ENCODE peak calls at places on chromosomes 12 and 14, in five cellular contexts. W is H1, N is HepG2, C is GM12878, S is K562. R is an unnamed sample.

GRCh38 chr12:45257185-45257585 is 41.3 kb downstream of the ANO6 start:
- DNase-seq in W (no peak), N (no peak), C (no peak), S (no peak), R (no peak)

GRCh38 chr12:53004178-53004577 is 2.1 kb upstream of the EIF4B start:
- DNase-seq in W (no peak), N (no peak), C (no peak), S (no peak), R (no peak)

GRCh38 chr12:24172031-24172772 is 222.7 kb upstream of the SOX5 start:
- DNase-seq in W (no peak), N (no peak), C (peak; percentile 71), S (no peak), R (no peak)

GRCh38 chr12:67354966-67355365 is 85.8 kb downstream of the CAND1 start:
- DNase-seq in W (no peak), N (no peak), C (no peak), S (no peak), R (no peak)

GRCh38 chr14:52352546-52352945 is 38.4 kb downstream of the PTGER2 start:
- DNase-seq in W (no peak), N (no peak), C (no peak), S (no peak), R (no peak)

GRCh38 chr14:74257078-74257987 is 18.1 kb downstream of the VSX2 start:
- DNase-seq in W (peak; percentile 86), N (no peak), C (no peak), S (peak; percentile 81), R (peak; percentile 95)

GRCh38 chr12:94510128-94510527 is 50.5 kb upstream of the CEP83 start:
- DNase-seq in W (no peak), N (no peak), C (no peak), S (no peak), R (no peak)

GRCh38 chr12:113384778-113385177 is 18.9 kb downstream of the SDS start:
- DNase-seq in W (no peak), N (no peak), C (no peak), S (no peak), R (no peak)

GRCh38 chr12:53996188-53996885 is 3.6 kb upstream of the HOXC9 start:
- DNase-seq in W (peak; percentile 67), N (no peak), C (no peak), S (no peak), R (no peak)

GRCh38 chr14:36975834-36976233 is 196.6 kb downstream of the SLC25A21 start:
- DNase-seq in W (no peak), N (peak; percentile 79), C (no peak), S (no peak), R (no peak)

GRCh38 chr12:131592972-131593371 is 117.9 kb upstream of the SFSWAP start:
- DNase-seq in W (no peak), N (no peak), C (peak; percentile 59), S (no peak), R (no peak)

GRCh38 chr14:25050494-25051170 is 685 bp upstream of the STXBP6 start:
- DNase-seq in W (no peak), N (no peak), C (no peak), S (no peak), R (no peak)

GRCh38 chr14:88422919-88423318 is 37.5 kb downstream of the SPATA7 start:
- DNase-seq in W (no peak), N (no peak), C (no peak), S (no peak), R (no peak)

GRCh38 chr14:105205718-105206208 is 24.7 kb upstream of the NUDT14 start:
- DNase-seq in W (no peak), N (no peak), C (no peak), S (no peak), R (no peak)

GRCh38 chr12:4121506-4122020 is 152.0 kb upstream of the CCND2 start:
- DNase-seq in W (peak; percentile 19), N (no peak), C (no peak), S (no peak), R (no peak)

GRCh38 chr12:19161251-19161650 is 31.7 kb downstream of the PLEKHA5 start:
- DNase-seq in W (no peak), N (no peak), C (no peak), S (no peak), R (no peak)

GRCh38 chr12:89389755-89390661 is 37.7 kb upstream of the DUSP6 start:
- DNase-seq in W (no peak), N (peak; percentile 62), C (no peak), S (no peak), R (no peak)

GRCh38 chr14:24353551-24354529 is 14.0 kb upstream of the RIPK3 start:
- DNase-seq in W (no peak), N (peak; percentile 72), C (no peak), S (no peak), R (no peak)

DNA sequence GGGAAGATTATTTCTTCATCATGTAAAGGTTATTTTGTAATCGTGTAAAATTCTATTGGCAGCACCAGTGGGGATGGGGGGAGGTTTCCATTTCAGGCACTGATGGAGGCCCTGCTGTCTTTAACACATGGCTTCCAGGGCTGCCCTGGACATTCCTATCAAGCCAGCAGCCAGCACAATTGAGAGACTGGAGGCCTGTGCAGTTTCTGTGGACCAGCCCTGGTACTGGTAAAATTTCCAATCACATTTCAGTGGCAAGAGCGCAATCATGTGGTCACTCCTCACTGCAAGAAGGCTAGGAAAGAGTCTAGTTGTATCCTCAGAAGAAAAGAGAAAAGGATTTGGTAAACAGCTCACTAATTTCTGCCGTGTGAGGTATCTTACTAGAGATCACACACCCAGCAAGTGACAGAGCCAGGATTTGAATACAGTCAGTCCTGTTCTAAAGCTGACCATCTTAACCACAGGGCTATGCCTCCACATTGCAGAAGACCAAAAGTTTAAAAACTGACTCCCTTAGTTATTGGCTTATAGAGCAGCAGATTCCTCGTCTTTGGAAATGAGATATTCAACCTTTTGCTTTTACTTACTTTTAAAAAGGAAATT is 179.4 kb upstream of the ARHGAP5 start:
- DNase-seq in W (no peak), N (no peak), C (no peak), S (no peak), R (no peak)
- TF ChIP-seq TAF1 in W (no peak), N (no peak), C (no peak), S (no peak), R (no peak)

GRCh38 chr14:99881011-99881410 is 87.8 kb downstream of the EML1 start:
- DNase-seq in W (no peak), N (no peak), C (no peak), S (no peak), R (no peak)
- TF ChIP-seq MAX in W (no peak), N (no peak), C (no peak), S (no peak), R (no peak)

GRCh38 chr12:50785406-50785805 is 21.5 kb downstream of the ATF1 start:
- DNase-seq in W (no peak), N (no peak), C (no peak), S (no peak), R (no peak)

GRCh38 chr12:50787618-50788017 is 23.7 kb downstream of the ATF1 start:
- DNase-seq in W (no peak), N (no peak), C (no peak), S (no peak), R (no peak)

GRCh38 chr12:50786498-50787231 is 22.8 kb downstream of the ATF1 start:
- DNase-seq in W (no peak), N (peak; percentile 90), C (no peak), S (no peak), R (no peak)

GRCh38 chr12:50790081-50790480 is 26.2 kb downstream of the ATF1 start:
- DNase-seq in W (no peak), N (no peak), C (no peak), S (no peak), R (no peak)

GRCh38 chr12:50788562-50788961 is 24.7 kb downstream of the ATF1 start:
- DNase-seq in W (peak; percentile 1), N (peak; percentile 32), C (no peak), S (no peak), R (no peak)
- TF ChIP-seq TAF1 in W (no peak), N (no peak), C (no peak), S (no peak), R (no peak)

DNA sequence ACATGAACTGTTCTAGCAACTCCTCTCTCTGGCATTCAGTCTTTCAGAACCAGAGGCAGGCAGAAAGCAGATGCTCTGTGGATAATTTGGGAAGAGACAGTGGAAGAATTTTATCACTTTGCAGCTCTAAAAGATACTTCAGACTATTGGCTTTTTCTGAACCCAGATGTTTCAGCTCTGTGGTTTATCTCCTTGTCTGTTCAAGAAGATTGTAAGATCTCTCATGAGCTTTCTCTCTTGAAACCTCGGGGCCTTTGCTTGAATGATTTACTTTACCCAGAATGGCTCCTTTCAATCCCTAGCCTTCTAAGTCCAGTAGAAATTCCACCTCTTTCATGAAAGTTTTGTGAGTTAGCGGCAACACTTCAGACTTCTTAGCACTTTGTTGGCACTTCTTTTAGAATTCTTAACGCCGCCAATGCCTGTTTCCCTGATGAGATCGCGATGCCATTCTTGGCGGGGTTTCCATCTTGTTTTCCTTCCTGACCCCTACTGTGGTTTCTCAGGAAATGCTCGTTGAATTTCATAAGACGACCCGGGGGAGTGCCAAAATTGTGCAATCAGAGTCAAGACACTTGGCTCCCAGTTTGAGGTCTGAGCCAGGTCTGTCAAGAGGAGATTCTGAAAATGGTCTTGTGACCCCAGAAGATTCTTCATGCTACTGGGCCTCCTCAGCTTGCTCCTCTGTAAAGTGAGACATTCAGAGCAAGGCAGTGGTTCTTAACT is 107.0 kb upstream of the PRICKLE1 start:
- DNase-seq in W (no peak), N (no peak), C (no peak), S (no peak), R (no peak)
- TF ChIP-seq MAX in W (no peak), N (no peak), C (no peak), S (no peak), R (no peak)

DNA sequence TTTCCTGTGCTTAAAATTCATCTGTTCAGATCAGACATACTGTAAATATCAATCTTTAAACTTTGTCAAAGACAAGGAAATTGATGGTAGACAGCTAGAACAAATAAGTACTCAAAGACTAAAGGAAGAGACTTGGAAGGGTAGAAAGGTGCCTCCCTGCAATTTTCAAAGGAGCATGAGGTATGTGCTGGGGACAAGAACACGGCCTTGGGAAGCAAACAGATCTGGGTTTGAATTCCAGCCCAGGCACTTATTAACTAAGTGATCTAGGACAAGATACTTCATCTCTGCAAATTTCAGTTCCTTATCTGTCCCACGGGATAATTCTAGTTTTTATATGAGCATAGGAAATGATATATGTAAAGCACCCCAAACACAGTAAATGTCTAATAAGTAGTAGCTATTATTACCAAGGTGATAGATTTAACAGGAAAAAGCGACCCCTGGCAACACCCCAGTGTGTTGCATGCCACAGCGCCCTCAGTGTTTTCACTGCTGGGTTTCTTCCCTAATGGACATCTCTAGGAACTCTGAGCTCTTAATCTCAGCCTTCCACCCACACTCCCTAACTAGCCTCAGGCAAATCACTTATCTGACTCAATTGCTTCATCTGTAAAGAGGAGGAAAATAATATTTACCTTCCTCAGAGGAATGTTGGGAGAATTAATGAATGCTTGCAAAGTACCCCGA is 44.7 kb upstream of the BMP4 start:
- DNase-seq in W (no peak), N (peak; percentile 72), C (no peak), S (no peak), R (no peak)
- TF ChIP-seq TAF1 in W (no peak), N (no peak), C (no peak), S (no peak), R (no peak)

DNA sequence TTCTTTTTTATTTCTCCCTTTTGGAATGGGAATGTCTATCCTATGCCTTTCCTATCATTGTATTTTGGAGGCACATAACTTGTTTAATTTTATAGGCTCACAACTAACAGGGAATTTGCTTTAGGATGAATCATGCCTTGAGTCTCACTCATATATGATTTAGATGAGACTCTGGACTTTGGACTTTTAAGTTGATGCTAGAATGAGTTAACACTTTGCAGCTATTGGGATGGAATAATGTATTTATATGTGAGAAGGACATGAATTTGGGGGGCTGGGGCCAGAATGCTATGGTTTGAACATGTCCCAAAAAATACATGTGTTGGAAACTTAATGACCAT is 365.3 kb downstream of the ZFP36L1 start:
- DNase-seq in W (no peak), N (peak; percentile 23), C (no peak), S (no peak), R (no peak)
- TF ChIP-seq MAX in W (no peak), N (no peak), C (no peak), S (no peak), R (no peak)